ENCODE peak calls at places on chromosomes 7 and 10, in eight cellular contexts. O is aorta; Y is H7; J is AG04450; A is Panc1; V is naive thymus-derived CD4-positive, alpha-beta T cell; U is AG09309; K is CD8-positive, alpha-beta memory T cell. X is an unnamed sample.

GRCh38 chr10:61992059-61992460 is 90.6 kb downstream of the ARID5B start:
- DNase-seq in K (peak), A (no peak), O (peak), U (no peak), J (no peak), V (no peak), Y (no peak), X (no peak)

GRCh38 chr7:68776326-68776725 is 821.9 kb upstream of the AUTS2 start:
- DNase-seq in U (no peak), V (no peak), Y (no peak), K (no peak), O (no peak), J (no peak), A (no peak), X (no peak)

GRCh38 chr10:50538473-50539398 is 85.0 kb downstream of the SGMS1 start:
- DNase-seq in A (no peak), Y (no peak), O (no peak), K (no peak), U (no peak), J (no peak), V (no peak), X (no peak)

GRCh38 chr10:43258922-43259247 is 8.0 kb downstream of the RASGEF1A start:
- DNase-seq in O (no peak), U (no peak), V (no peak), K (no peak), A (no peak), J (no peak), Y (no peak), X (no peak)

GRCh38 chr7:93981480-93981874 is 22.7 kb downstream of the BET1 start:
- DNase-seq in V (no peak), K (no peak), U (no peak), O (no peak), Y (no peak), A (no peak), J (no peak), X (no peak)

GRCh38 chr7:82005056-82005455 is 235.2 kb upstream of the HGF start:
- DNase-seq in V (no peak), A (no peak), O (no peak), U (no peak), J (no peak), K (no peak), Y (no peak), X (no peak)

GRCh38 chr7:9796241-9796640 is 1177.4 kb upstream of the PHF14 start:
- DNase-seq in J (no peak), V (no peak), Y (no peak), A (no peak), U (no peak), K (no peak), O (no peak), X (no peak)

GRCh38 chr10:21083861-21084260 is 186.8 kb upstream of the NEBL start:
- DNase-seq in Y (no peak), O (no peak), U (no peak), A (no peak), J (no peak), K (no peak), V (no peak), X (no peak)

GRCh38 chr10:24469993-24470392 is 253.7 kb downstream of the ARHGAP21 start:
- DNase-seq in J (no peak), A (no peak), U (no peak), K (no peak), O (no peak), V (no peak), Y (no peak), X (no peak)

GRCh38 chr10:85492684-85493083 is 873.9 kb downstream of the GRID1 start:
- DNase-seq in O (no peak), V (no peak), A (no peak), Y (peak), K (no peak), J (no peak), U (no peak), X (no peak)

GRCh38 chr10:43221419-43222293 is 45.2 kb downstream of the RASGEF1A start:
- DNase-seq in V (no peak), U (no peak), K (no peak), A (no peak), J (no peak), O (peak), Y (peak), X (peak)

GRCh38 chr7:18535811-18536413 is 40.4 kb downstream of the HDAC9 start:
- DNase-seq in A (no peak), O (no peak), U (no peak), Y (no peak), J (no peak), K (no peak), V (no peak), X (no peak)

GRCh38 chr7:47582748-47583740 is 1.1 kb upstream of the TNS3 start:
- DNase-seq in K (no peak), U (no peak), O (no peak), A (no peak), V (no peak), J (no peak), Y (peak), X (no peak)

GRCh38 chr7:1226155-1226901 is 6.3 kb upstream of the UNCX start:
- DNase-seq in A (no peak), O (no peak), Y (peak), U (no peak), K (no peak), J (no peak), V (no peak), X (no peak)

GRCh38 chr10:45004661-45005060 is 3.9 kb downstream of the ZNF22 start:
- DNase-seq in U (no peak), V (no peak), J (no peak), O (no peak), Y (no peak), A (no peak), K (no peak), X (no peak)

GRCh38 chr7:117751775-117752174 is 121.5 kb downstream of the CTTNBP2 start:
- DNase-seq in K (no peak), V (no peak), O (no peak), J (no peak), A (no peak), Y (no peak), U (no peak), X (no peak)

GRCh38 chr10:34575882-34576281 is 239.2 kb downstream of the PARD3 start:
- DNase-seq in J (no peak), A (no peak), O (no peak), Y (no peak), V (no peak), U (no peak), K (no peak), X (no peak)

GRCh38 chr7:92061154-92061553 is 73.1 kb downstream of the CYP51A1 start:
- DNase-seq in O (no peak), K (no peak), A (no peak), V (no peak), Y (no peak), U (no peak), J (no peak), X (no peak)

GRCh38 chr7:92056276-92056675 is 78.0 kb downstream of the CYP51A1 start:
- DNase-seq in U (no peak), A (no peak), K (no peak), Y (no peak), V (no peak), O (no peak), J (no peak), X (no peak)

GRCh38 chr10:93410697-93411348 is 71.3 kb downstream of the MYOF start:
- DNase-seq in Y (no peak), V (no peak), O (no peak), U (no peak), A (no peak), K (no peak), J (no peak), X (no peak)

GRCh38 chr10:48604408-48605263 is at the start of gene ARHGAP22:
- DNase-seq in Y (peak), J (no peak), A (no peak), K (no peak), V (no peak), O (peak), U (no peak), X (peak)

GRCh38 chr10:129811208-129811607 is 152.9 kb downstream of the EBF3 start:
- DNase-seq in K (no peak), V (no peak), O (no peak), U (no peak), J (no peak), Y (no peak), A (no peak), X (no peak)

GRCh38 chr10:129809431-129809830 is 154.6 kb downstream of the EBF3 start:
- DNase-seq in V (no peak), Y (no peak), K (no peak), J (no peak), A (no peak), O (no peak), U (no peak), X (no peak)

GRCh38 chr10:129809841-129810240 is 154.2 kb downstream of the EBF3 start:
- DNase-seq in U (no peak), V (no peak), O (no peak), A (no peak), K (no peak), Y (no peak), J (no peak), X (no peak)

GRCh38 chr10:129807211-129807610 is 156.9 kb downstream of the EBF3 start:
- DNase-seq in A (no peak), U (no peak), J (no peak), K (no peak), O (no peak), V (no peak), Y (no peak), X (no peak)

GRCh38 chr10:129808092-129808983 is 155.7 kb downstream of the EBF3 start:
- DNase-seq in O (no peak), U (no peak), V (no peak), K (no peak), Y (no peak), A (no peak), J (no peak), X (no peak)
- H3K4me3 ChIP-seq in O (no peak), U (no peak), V (no peak), K (no peak), Y (no peak), A (no peak), J (no peak), X (no peak)

DNA sequence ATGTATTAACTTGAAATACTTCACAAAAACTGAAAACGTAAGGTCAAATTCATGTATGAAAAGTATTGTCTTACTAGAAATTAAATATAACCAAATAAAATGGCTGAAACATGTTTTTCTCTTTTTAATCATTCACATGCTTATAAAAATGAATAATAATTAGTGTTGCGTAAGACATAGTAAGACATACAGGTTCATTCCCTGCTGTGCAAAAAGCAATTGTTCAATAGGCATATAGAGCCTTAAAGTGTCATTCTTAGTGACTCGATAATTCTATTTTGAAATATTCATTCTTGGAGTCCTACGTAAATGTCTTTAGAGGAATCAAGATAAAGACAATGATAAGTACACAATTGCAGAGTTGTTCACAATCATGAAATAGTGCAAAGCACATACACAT is 337.1 kb downstream of the SUGCT start:
- DNase-seq in A (no peak), V (no peak), J (no peak), U (no peak), Y (no peak), O (no peak), K (no peak), X (no peak)
- H3K4me3 ChIP-seq in A (no peak), V (no peak), J (no peak), U (no peak), Y (no peak), O (no peak), K (no peak), X (no peak)

DNA sequence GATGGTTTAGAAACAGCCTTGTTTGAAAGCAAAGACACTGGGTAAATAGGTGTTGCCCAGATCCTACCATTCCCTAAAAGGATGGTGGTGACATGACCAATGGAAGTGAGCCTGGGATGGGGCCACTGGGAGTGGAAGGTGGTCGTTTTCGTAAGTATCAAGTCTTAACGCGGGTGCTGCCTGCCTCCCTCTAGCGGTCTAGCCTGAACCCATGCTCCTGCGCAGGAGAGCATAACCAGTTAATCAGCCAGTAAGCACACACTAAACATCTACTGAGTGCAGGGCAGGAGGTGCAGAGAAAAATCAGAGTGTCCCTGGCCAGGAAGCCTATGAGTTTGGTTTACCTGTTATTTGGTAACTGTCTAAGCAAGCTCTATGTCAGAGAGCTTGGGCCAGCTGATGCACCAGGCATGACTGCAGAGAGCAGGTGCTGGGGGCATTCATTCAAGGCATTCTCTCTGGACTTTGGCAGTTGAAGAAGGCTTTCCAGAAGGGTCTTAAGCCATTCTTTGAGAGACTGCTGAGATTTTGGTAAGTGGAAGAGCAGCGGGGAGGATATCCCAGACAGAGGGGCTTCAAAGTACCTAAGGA is 930 bp downstream of the GARIN1A start:
- DNase-seq in V (peak), J (no peak), Y (peak), K (no peak), A (no peak), U (no peak), O (no peak), X (peak)
- H3K4me3 ChIP-seq in V (no peak), J (no peak), Y (no peak), K (no peak), A (no peak), U (no peak), O (no peak), X (no peak)

GRCh38 chr10:73779018-73779417 is 2.8 kb upstream of the CHCHD1 start:
- DNase-seq in O (peak), K (no peak), V (no peak), U (no peak), J (no peak), Y (no peak), A (no peak), X (no peak)

GRCh38 chr10:73781548-73781878 is 335 bp upstream of the CHCHD1 start:
- DNase-seq in A (no peak), V (no peak), Y (no peak), J (no peak), K (no peak), O (no peak), U (no peak), X (no peak)

GRCh38 chr10:73780966-73781365 is 882 bp upstream of the CHCHD1 start:
- DNase-seq in Y (no peak), O (peak), U (no peak), A (no peak), K (no peak), J (no peak), V (no peak), X (no peak)

GRCh38 chr10:73779539-73780197 is 2.2 kb upstream of the CHCHD1 start:
- DNase-seq in U (no peak), O (peak), A (no peak), K (no peak), J (no peak), Y (no peak), V (no peak), X (no peak)

GRCh38 chr10:73780301-73780700 is 1.5 kb upstream of the CHCHD1 start:
- DNase-seq in K (no peak), V (no peak), O (peak), Y (no peak), J (no peak), A (no peak), U (no peak), X (no peak)
- H3K4me3 ChIP-seq in K (no peak), V (no peak), O (no peak), Y (no peak), J (peak), A (peak), U (no peak), X (peak)

GRCh38 chr7:95006010-95006409 is 98.6 kb downstream of the PPP1R9A start:
- DNase-seq in U (no peak), J (no peak), O (no peak), A (no peak), V (no peak), K (no peak), Y (no peak), X (no peak)

GRCh38 chr7:95011156-95011928 is 103.9 kb downstream of the PPP1R9A start:
- DNase-seq in K (no peak), A (no peak), U (no peak), J (no peak), V (no peak), Y (no peak), O (no peak), X (no peak)

DNA sequence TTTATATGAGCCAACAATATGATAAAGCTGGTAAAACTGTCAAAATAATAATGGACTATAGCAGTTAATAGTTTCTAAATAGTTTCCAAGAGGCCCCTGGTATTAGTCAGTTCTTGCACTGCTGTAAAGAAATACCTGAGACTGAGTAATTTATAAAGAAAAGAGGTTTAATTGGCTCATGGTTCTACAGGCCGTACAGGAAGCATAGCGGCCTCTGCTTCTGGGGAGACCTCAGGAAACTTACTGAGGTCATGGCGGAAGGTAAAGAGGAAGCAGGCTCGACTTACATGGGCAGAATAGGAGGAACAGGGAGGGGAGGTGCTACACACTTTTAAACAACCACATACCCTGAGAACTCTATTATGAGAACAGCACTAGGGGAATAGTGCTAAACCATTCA is 104.6 kb downstream of the PPP1R9A start:
- DNase-seq in K (no peak), J (no peak), Y (no peak), V (no peak), O (no peak), U (no peak), A (no peak), X (no peak)
- H3K4me3 ChIP-seq in K (no peak), J (no peak), Y (no peak), V (no peak), O (no peak), U (no peak), A (no peak), X (no peak)

GRCh38 chr10:132878091-132878729 is 64.2 kb downstream of the CFAP46 start:
- DNase-seq in K (no peak), A (no peak), J (no peak), O (peak), U (no peak), V (no peak), Y (peak), X (no peak)
- H3K4me3 ChIP-seq in K (no peak), A (no peak), J (no peak), O (no peak), U (no peak), V (no peak), Y (no peak), X (no peak)

GRCh38 chr7:5997210-5997808 is 11.5 kb downstream of the PMS2 start:
- DNase-seq in O (peak), A (no peak), K (peak), Y (peak), U (no peak), V (peak), J (peak), X (peak)
- H3K4me3 ChIP-seq in O (no peak), A (no peak), K (no peak), Y (no peak), U (no peak), V (no peak), J (no peak), X (no peak)

GRCh38 chr7:22179442-22179879 is 177.5 kb downstream of the RAPGEF5 start:
- DNase-seq in A (no peak), J (no peak), K (no peak), U (no peak), O (no peak), V (no peak), Y (no peak), X (no peak)

GRCh38 chr7:22178735-22179134 is 178.2 kb downstream of the RAPGEF5 start:
- DNase-seq in A (no peak), O (no peak), V (no peak), Y (no peak), K (no peak), U (no peak), J (no peak), X (no peak)

GRCh38 chr7:22176791-22177412 is 180.1 kb downstream of the RAPGEF5 start:
- DNase-seq in J (no peak), K (no peak), O (no peak), U (no peak), A (no peak), Y (no peak), V (no peak), X (no peak)

GRCh38 chr7:22174574-22174953 is 182.4 kb downstream of the RAPGEF5 start:
- DNase-seq in J (no peak), V (no peak), U (no peak), Y (no peak), K (no peak), O (no peak), A (no peak), X (no peak)

GRCh38 chr7:22173884-22174573 is 182.9 kb downstream of the RAPGEF5 start:
- DNase-seq in U (no peak), Y (no peak), O (no peak), J (no peak), K (no peak), A (no peak), V (peak), X (no peak)
- H3K4me3 ChIP-seq in U (no peak), Y (no peak), O (no peak), J (no peak), K (no peak), A (no peak), V (no peak), X (no peak)

GRCh38 chr7:152089183-152089582 is 63.7 kb downstream of the GALNT11 start:
- DNase-seq in V (no peak), U (no peak), A (no peak), Y (no peak), J (no peak), O (no peak), K (no peak), X (no peak)

GRCh38 chr7:152090739-152091138 is 65.3 kb downstream of the GALNT11 start:
- DNase-seq in K (no peak), Y (no peak), A (no peak), U (no peak), O (no peak), V (no peak), J (no peak), X (no peak)

GRCh38 chr7:152097330-152097729 is 71.9 kb downstream of the GALNT11 start:
- DNase-seq in U (no peak), Y (no peak), V (no peak), A (no peak), K (no peak), J (no peak), O (no peak), X (no peak)

GRCh38 chr7:152095771-152096170 is 70.3 kb downstream of the GALNT11 start:
- DNase-seq in J (no peak), A (no peak), U (no peak), V (no peak), Y (no peak), O (no peak), K (no peak), X (no peak)

DNA sequence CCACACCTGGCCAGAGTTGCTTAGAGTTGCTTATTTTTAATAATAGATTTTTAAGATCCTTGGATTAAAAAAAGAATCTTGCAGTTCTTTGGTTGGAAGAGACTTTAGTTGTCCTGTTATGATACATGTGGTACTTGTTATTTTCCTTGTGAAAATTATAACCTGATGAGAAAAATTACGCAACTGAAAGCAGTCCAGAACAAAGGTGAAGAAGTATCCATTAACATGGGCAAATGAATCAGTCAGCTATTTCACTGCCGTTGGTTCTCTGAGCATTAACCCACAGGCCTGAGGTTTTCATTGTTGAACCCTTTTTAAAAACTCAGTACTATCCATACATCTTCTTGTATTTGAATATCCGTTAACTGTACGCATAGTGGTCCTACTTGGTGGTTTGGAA is 68.2 kb downstream of the GALNT11 start:
- DNase-seq in V (no peak), U (no peak), K (no peak), Y (no peak), J (no peak), O (no peak), A (no peak), X (no peak)
- H3K4me3 ChIP-seq in V (no peak), U (no peak), K (no peak), Y (no peak), J (no peak), O (no peak), A (no peak), X (no peak)

GRCh38 chr10:124323806-124324205 is 94.9 kb downstream of the OAT start:
- DNase-seq in V (no peak), O (no peak), A (no peak), J (no peak), U (no peak), Y (no peak), K (no peak), X (no peak)
- H3K4me3 ChIP-seq in V (no peak), O (no peak), A (no peak), J (no peak), U (no peak), Y (no peak), K (no peak), X (no peak)